ENCODE peak calls at places on chromosomes 1 and 21, in nine cellular contexts. G is adrenal gland, T is endothelial cell, M is progenitor cell of endocrine pancreas, I is HFF-Myc, A is activated B cell treated with CpG ODN at 0.5 μM for 24 hours, V is Calu3, U is omental fat pad, E is brain microvascular endothelial cell. D is an unnamed sample.

GRCh38 chr21:32771134-32771523 is 426 bp downstream of the PAXBP1 start:
- DNase-seq in G (peak), T (peak), M (peak), I (no peak), A (no peak), V (peak), U (no peak), E (peak), D (no peak)

GRCh38 chr1:234629026-234629425 is 19.0 kb upstream of the IRF2BP2 start:
- DNase-seq in G (no peak), T (no peak), M (no peak), I (no peak), A (no peak), V (no peak), U (no peak), E (no peak), D (no peak)

GRCh38 chr1:41890841-41891311 is 27.8 kb downstream of the HIVEP3 start:
- DNase-seq in G (peak), T (no peak), M (no peak), I (no peak), A (no peak), V (no peak), U (no peak), E (no peak), D (no peak)

GRCh38 chr1:85407978-85408377 is 57.0 kb downstream of the DDAH1 start:
- DNase-seq in G (no peak), T (no peak), M (no peak), I (no peak), A (no peak), V (no peak), U (no peak), E (no peak), D (no peak)

GRCh38 chr1:13916530-13916929 is 216.5 kb downstream of the PRDM2 start:
- DNase-seq in G (no peak), T (no peak), M (no peak), I (no peak), A (no peak), V (no peak), U (no peak), E (no peak), D (no peak)

GRCh38 chr1:201585901-201586300 is 47.0 kb downstream of the NAV1 start:
- DNase-seq in G (no peak), T (no peak), M (no peak), I (no peak), A (no peak), V (no peak), U (no peak), E (no peak), D (no peak)

GRCh38 chr1:40622936-40623629 is 42.4 kb downstream of the RIMS3 start:
- DNase-seq in G (no peak), T (no peak), M (no peak), I (no peak), A (no peak), V (no peak), U (no peak), E (no peak), D (no peak)

GRCh38 chr1:183025782-183026774 is 2.9 kb downstream of the LAMC1 start:
- DNase-seq in G (no peak), T (no peak), M (no peak), I (no peak), A (no peak), V (no peak), U (no peak), E (no peak), D (no peak)

GRCh38 chr1:219529116-219529515 is 83.8 kb downstream of the ZC3H11B start:
- DNase-seq in G (no peak), T (no peak), M (no peak), I (peak), A (no peak), V (no peak), U (no peak), E (no peak), D (no peak)

GRCh38 chr1:238061967-238062613 is 171.4 kb upstream of the ZP4 start:
- DNase-seq in G (no peak), T (no peak), M (no peak), I (no peak), A (no peak), V (peak), U (no peak), E (no peak), D (no peak)

GRCh38 chr1:201555593-201555945 is 16.6 kb downstream of the NAV1 start:
- DNase-seq in G (no peak), T (no peak), M (no peak), I (no peak), A (no peak), V (no peak), U (no peak), E (no peak), D (no peak)

GRCh38 chr1:228030451-228031201 is 23.8 kb downstream of the WNT3A start:
- DNase-seq in G (no peak), T (no peak), M (no peak), I (no peak), A (peak), V (no peak), U (no peak), E (no peak), D (no peak)

GRCh38 chr1:219659005-219659632 is 46.2 kb upstream of the ZC3H11B start:
- DNase-seq in G (no peak), T (no peak), M (no peak), I (no peak), A (no peak), V (no peak), U (no peak), E (peak), D (no peak)

GRCh38 chr1:205456383-205456867 is 580 bp upstream of the BLACAT1 start:
- DNase-seq in G (no peak), T (no peak), M (peak), I (no peak), A (no peak), V (peak), U (no peak), E (no peak), D (no peak)

GRCh38 chr1:56905667-56906066 is 51.1 kb downstream of the C8A start:
- DNase-seq in G (no peak), T (no peak), M (no peak), I (no peak), A (no peak), V (no peak), U (no peak), E (no peak), D (no peak)
- TF ChIP-seq CTCF in G (no peak), T (no peak), M (no peak), I (no peak), A (no peak), V (no peak), U (no peak), E (no peak), D (no peak)

GRCh38 chr1:24642481-24643361 is at the start of gene SRRM1:
- DNase-seq in G (peak), T (peak), M (peak), I (peak), A (peak), V (peak), U (peak), E (peak), D (peak)
- TF ChIP-seq CTCF in G (no peak), T (peak), M (peak), I (no peak), A (no peak), V (no peak), U (no peak), E (peak), D (no peak)

DNA sequence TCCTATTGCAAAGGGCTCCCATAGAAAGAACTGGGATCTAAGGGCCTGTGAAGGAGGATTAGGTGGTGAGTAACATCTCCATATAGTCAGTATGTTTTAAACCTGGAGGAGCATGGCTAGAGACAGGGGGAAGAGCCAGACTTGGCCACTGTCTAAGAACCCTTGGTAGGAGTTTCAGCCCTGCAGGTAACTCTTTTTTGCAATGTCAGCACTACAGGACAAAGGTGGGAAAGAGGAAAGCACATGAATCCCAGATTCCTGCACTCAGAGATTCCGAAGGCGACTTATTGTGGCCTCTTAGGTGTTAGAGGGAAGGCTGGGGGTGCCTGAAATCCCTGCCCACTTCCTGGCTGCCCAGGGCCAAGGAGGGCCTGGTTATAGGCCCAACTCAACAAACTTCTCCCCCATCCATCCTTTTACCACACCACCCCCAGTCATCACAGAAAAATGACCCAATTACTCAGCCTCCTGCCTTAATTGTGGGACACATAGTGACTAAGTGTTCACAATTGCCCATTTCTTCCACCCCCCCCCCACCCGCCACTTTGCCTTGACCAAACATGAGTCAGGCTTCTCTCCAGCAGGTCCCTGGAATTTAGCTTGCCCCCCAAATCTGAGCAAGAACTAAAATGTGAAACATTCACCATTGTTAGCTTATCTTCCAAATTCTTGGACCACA is 1.9 kb upstream of the NTNG1 start:
- DNase-seq in G (no peak), T (no peak), M (no peak), I (no peak), A (no peak), V (no peak), U (no peak), E (no peak), D (peak)
- TF ChIP-seq CTCF in G (no peak), T (no peak), M (no peak), I (no peak), A (no peak), V (no peak), U (no peak), E (no peak), D (no peak)

DNA sequence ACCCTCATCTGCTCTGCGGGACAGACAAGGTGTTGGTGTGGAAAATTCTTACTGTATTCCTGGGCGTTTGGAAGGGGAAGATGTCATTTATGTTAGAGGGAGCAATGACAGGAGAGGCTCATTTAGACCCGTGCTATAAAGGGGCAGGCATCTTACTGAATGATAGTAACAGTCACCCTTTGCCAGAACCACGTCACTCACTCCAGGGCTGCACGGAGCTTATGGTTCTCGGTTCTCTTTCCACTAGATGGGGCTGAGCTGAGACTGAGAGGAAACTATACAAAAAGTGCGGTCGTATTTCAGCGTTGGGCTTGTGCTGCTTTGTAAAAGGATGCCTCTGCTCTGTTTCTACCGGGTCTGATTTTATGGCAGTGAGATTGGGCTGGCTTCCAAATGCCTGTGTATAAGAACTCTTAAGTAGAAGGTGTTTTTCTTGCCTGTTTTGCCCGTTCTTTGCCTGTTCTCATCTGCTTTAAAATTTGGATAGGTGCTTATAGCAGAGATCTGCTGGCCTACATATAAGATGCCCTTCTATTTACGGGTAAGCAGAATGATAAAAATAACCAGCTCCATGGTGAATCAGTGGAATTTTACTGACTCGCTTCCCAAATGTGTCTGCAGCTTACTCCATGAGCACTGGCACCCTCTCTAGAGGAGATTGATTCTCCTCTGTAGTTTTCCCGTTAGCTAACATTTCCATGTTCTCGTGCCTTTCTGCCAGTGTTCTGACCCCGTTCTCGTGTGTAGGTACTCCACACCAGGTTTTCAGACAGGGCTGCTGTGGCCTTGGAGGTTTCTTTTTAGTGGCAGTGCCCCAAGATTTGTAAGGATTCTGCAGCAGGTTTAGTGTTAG is 55.9 kb downstream of the MRPS6 start:
- DNase-seq in G (peak), T (peak), M (no peak), I (peak), A (no peak), V (no peak), U (no peak), E (peak), D (peak)
- TF ChIP-seq CTCF in G (peak), T (no peak), M (peak), I (peak), A (no peak), V (no peak), U (no peak), E (peak), D (peak)

GRCh38 chr1:207259391-207259790 is 62.1 kb upstream of the CD55 start:
- DNase-seq in G (no peak), T (peak), M (no peak), I (peak), A (no peak), V (peak), U (no peak), E (peak), D (no peak)
- TF ChIP-seq CTCF in G (peak), T (peak), M (peak), I (peak), A (no peak), V (peak), U (no peak), E (peak), D (no peak)

GRCh38 chr1:53763461-53763860 is 24.5 kb upstream of the GLIS1 start:
- DNase-seq in G (no peak), T (no peak), M (no peak), I (no peak), A (no peak), V (no peak), U (no peak), E (no peak), D (no peak)
- TF ChIP-seq CTCF in G (no peak), T (no peak), M (no peak), I (no peak), A (no peak), V (no peak), U (no peak), E (peak), D (no peak)

DNA sequence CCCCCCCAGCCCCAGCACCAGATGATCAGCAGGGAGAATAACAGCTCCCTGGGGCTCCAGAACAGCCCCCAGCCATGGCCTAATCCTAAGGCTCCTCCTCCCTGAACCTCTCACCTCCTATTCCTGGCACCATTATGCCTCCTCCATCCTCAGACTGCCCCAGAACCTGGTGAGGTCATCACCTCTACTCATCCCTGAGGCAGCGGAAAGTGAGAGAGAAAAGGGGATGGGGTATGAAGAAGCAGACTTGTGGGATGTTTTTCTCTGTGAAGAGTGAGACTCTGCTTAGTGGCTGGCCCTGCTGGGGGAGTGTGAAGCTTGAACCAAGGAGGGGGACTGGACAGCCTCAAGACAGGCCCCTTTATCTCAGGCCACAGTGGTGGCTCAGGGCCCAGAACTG is 2.1 kb upstream of the PPM1J start:
- DNase-seq in G (no peak), T (no peak), M (no peak), I (no peak), A (no peak), V (no peak), U (no peak), E (no peak), D (no peak)
- TF ChIP-seq CTCF in G (no peak), T (no peak), M (no peak), I (no peak), A (no peak), V (no peak), U (no peak), E (no peak), D (no peak)